ENCODE peak calls at places on chromosomes 6 and 20, in eight cellular contexts. D is endothelial cell of umbilical vein, L is HepG2, A is HCT116, P is K562, K is GM12878, B is GM23338, V is H1. N is an unnamed sample.

GRCh38 chr6:161418458-161418945 is 144.6 kb upstream of the AGPAT4 start:
- DNase-seq in P (peak), D (peak), A (peak), K (no peak), V (no peak), B (peak), L (peak), N (peak)

GRCh38 chr20:64039293-64040160 is 3.5 kb downstream of the C20orf204 start:
- DNase-seq in A (no peak), K (no peak), D (peak), L (no peak), B (peak), V (no peak), P (peak), N (no peak)

GRCh38 chr6:104604643-104605042 is 255.1 kb downstream of the HACE1 start:
- DNase-seq in A (no peak), P (no peak), B (no peak), V (no peak), K (no peak), L (no peak), D (no peak), N (no peak)

GRCh38 chr20:36760647-36761046 is 12.9 kb downstream of the DSN1 start:
- DNase-seq in V (no peak), B (no peak), A (no peak), K (no peak), P (no peak), L (peak), D (no peak), N (no peak)

GRCh38 chr6:125802943-125803377 is 12.2 kb downstream of the NCOA7 start:
- DNase-seq in P (no peak), L (no peak), A (no peak), D (peak), K (no peak), B (no peak), V (no peak), N (no peak)

GRCh38 chr6:103734016-103734415 is 1125.7 kb downstream of the HACE1 start:
- DNase-seq in P (no peak), V (no peak), K (no peak), L (no peak), A (no peak), B (no peak), D (no peak), N (no peak)

GRCh38 chr20:818001-818664 is 15.4 kb upstream of the FAM110A start:
- DNase-seq in A (peak), P (no peak), B (no peak), V (no peak), L (no peak), K (no peak), D (no peak), N (no peak)

GRCh38 chr6:47235964-47236760 is 73.5 kb downstream of the TNFRSF21 start:
- DNase-seq in B (no peak), D (no peak), A (no peak), P (no peak), V (no peak), K (no peak), L (no peak), N (no peak)

GRCh38 chr6:31559958-31560696 is 12.0 kb upstream of the LTA start:
- DNase-seq in K (peak), L (no peak), B (peak), D (peak), A (no peak), P (peak), V (no peak), N (no peak)

GRCh38 chr20:672975-673604 is 2.5 kb downstream of the SCRT2 start:
- DNase-seq in D (no peak), L (no peak), K (no peak), V (peak), B (peak), P (peak), A (no peak), N (no peak)

GRCh38 chr6:125854355-125854754 is 63.6 kb downstream of the NCOA7 start:
- DNase-seq in L (no peak), B (no peak), P (no peak), D (no peak), K (no peak), V (no peak), A (no peak), N (no peak)

GRCh38 chr6:149166747-149167146 is 150.8 kb upstream of the TAB2 start:
- DNase-seq in L (no peak), V (no peak), B (no peak), A (no peak), K (no peak), D (peak), P (no peak), N (no peak)

GRCh38 chr6:104325341-104326172 is 534.2 kb downstream of the HACE1 start:
- DNase-seq in K (no peak), A (peak), D (peak), B (peak), V (no peak), P (no peak), L (no peak), N (peak)

GRCh38 chr20:7146552-7147219 is 379.2 kb downstream of the BMP2 start:
- DNase-seq in L (no peak), B (no peak), A (no peak), P (no peak), D (no peak), K (no peak), V (no peak), N (no peak)

GRCh38 chr6:624979-625378 is 31.9 kb downstream of the HUS1B start:
- DNase-seq in P (no peak), D (peak), A (no peak), B (peak), K (peak), V (no peak), L (no peak), N (no peak)

GRCh38 chr6:111875741-111876140 is 2.5 kb upstream of the FYN start:
- DNase-seq in D (no peak), B (no peak), L (no peak), P (no peak), A (no peak), K (no peak), V (no peak), N (no peak)

GRCh38 chr20:33005132-33005566 is 916 bp upstream of the SUN5 start:
- DNase-seq in B (peak), K (no peak), L (peak), D (no peak), A (peak), P (peak), V (no peak), N (peak)

GRCh38 chr6:131911951-131912350 is 39.2 kb downstream of the CCN2 start:
- DNase-seq in A (no peak), K (no peak), B (no peak), D (no peak), V (no peak), P (no peak), L (no peak), N (peak)

GRCh38 chr6:44045672-44046015 is 81.6 kb downstream of the MRPL14 start:
- DNase-seq in K (no peak), V (no peak), A (no peak), D (no peak), B (no peak), L (no peak), P (no peak), N (no peak)

GRCh38 chr20:3749689-3750639 is 17.5 kb downstream of the HSPA12B start:
- DNase-seq in A (no peak), D (no peak), B (peak), K (no peak), P (peak), L (peak), V (peak), N (no peak)

GRCh38 chr6:41781302-41781711 is 725 bp downstream of the PRICKLE4 start:
- DNase-seq in P (no peak), D (no peak), B (no peak), K (no peak), L (no peak), V (peak), A (no peak), N (no peak)

GRCh38 chr6:136129365-136129764 is 120.7 kb downstream of the MTFR2 start:
- DNase-seq in L (no peak), B (no peak), P (no peak), V (no peak), A (no peak), K (no peak), D (no peak), N (no peak)

GRCh38 chr6:130996635-130997034 is 66.4 kb downstream of the EPB41L2 start:
- DNase-seq in A (no peak), L (no peak), D (no peak), V (no peak), K (no peak), P (no peak), B (no peak), N (no peak)

GRCh38 chr6:131744888-131745287 is 34.1 kb upstream of the CTAGE9 start:
- DNase-seq in V (no peak), A (no peak), B (no peak), K (no peak), P (no peak), D (peak), L (no peak), N (no peak)

GRCh38 chr20:17797163-17797562 is 97.4 kb downstream of the BANF2 start:
- DNase-seq in D (no peak), L (peak), B (peak), P (no peak), V (no peak), K (no peak), A (no peak), N (no peak)

GRCh38 chr20:61120595-61121515 is 131.2 kb upstream of the CDH4 start:
- DNase-seq in D (no peak), L (peak), A (no peak), V (peak), B (peak), P (no peak), K (no peak), N (no peak)

GRCh38 chr20:48682529-48683385 is 145.0 kb downstream of the PREX1 start:
- DNase-seq in K (no peak), A (no peak), D (peak), P (peak), B (peak), L (peak), V (peak), N (peak)

GRCh38 chr6:33018904-33019303 is 9.5 kb upstream of the HLA-DOA start:
- DNase-seq in B (peak), P (no peak), A (no peak), K (peak), D (peak), L (no peak), V (no peak), N (no peak)
- H3K4me3 ChIP-seq in B (no peak), P (no peak), A (no peak), K (no peak), D (no peak), L (no peak), V (no peak), N (no peak)

GRCh38 chr20:20761302-20761701 is 48.9 kb upstream of the RALGAPA2 start:
- DNase-seq in D (peak), B (no peak), V (no peak), K (no peak), A (no peak), P (no peak), L (no peak), N (no peak)
- TF ChIP-seq EZH2 in D (no peak), B (no peak), V (no peak), K (no peak), A (no peak), P (no peak), L (no peak), N (no peak)

GRCh38 chr20:59931511-59932312 is 1.7 kb downstream of the SYCP2 start:
- DNase-seq in V (no peak), K (no peak), A (no peak), P (no peak), B (no peak), L (no peak), D (no peak), N (no peak)

GRCh38 chr20:59933296-59933848 is at the start of gene SYCP2:
- DNase-seq in P (peak), D (no peak), V (no peak), A (no peak), B (peak), K (no peak), L (no peak), N (no peak)

GRCh38 chr20:59935457-59936185 is 2.2 kb upstream of the SYCP2 start:
- DNase-seq in L (no peak), A (no peak), V (no peak), P (no peak), D (no peak), B (no peak), K (no peak), N (no peak)

GRCh38 chr20:59932616-59933295 is 681 bp downstream of the SYCP2 start:
- DNase-seq in L (no peak), B (no peak), D (no peak), A (no peak), V (no peak), K (no peak), P (no peak), N (no peak)

DNA sequence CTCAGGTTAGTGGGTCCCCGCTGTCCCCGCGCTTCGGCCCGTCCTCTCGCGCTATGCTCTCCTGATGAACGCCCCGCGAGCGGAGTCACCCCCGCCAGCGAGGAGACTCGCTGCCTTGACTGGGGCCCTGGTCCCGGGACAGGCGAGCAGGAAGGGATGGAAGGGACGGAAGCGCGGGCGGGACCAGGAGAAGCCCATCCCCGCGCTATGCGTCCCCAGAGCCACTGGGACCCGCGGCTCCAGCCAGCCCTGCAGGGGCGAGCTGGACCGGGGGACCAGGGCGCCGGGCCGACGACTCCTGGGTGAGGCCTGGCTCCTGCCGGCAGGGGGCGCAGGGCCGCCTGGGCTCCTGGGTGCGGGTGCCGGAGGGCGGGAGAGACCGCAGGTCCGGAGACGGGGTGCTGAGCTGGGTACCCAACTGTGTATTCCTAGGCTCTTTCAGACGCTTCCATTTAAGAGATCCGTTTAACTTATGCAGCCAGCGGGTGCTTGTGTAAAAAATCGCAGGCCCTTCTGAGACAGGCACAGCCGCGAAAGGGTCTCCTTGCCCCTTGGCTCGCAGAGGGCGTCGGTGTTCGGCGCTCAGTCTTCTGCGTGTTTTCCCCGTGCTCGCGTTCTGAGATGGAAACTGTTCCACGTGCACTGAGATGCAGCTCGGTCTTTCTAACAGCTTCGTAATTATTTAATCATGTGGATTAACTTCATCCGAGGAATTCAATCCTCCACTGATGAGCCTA is 580 bp upstream of the SYCP2 start:
- DNase-seq in B (peak), D (peak), P (peak), L (peak), V (peak), K (no peak), A (peak), N (no peak)
- TF ChIP-seq POLR2AphosphoS5 in B (no peak), D (no peak), P (no peak), L (no peak), V (no peak), K (no peak), A (no peak), N (no peak)

GRCh38 chr20:54027704-54028103 is 42.7 kb downstream of the BCAS1 start:
- DNase-seq in V (no peak), D (no peak), P (no peak), K (no peak), B (no peak), L (no peak), A (no peak), N (no peak)
- H3K4me3 ChIP-seq in V (no peak), D (no peak), P (no peak), K (no peak), B (no peak), L (no peak), A (no peak), N (no peak)

GRCh38 chr6:165663283-165663735 is 268 bp upstream of the PDE10A start:
- DNase-seq in P (no peak), V (peak), A (no peak), D (peak), K (no peak), B (peak), L (no peak), N (no peak)

GRCh38 chr6:165662671-165663282 is at the start of gene PDE10A:
- DNase-seq in L (no peak), A (no peak), V (peak), D (peak), P (no peak), B (peak), K (no peak), N (no peak)

GRCh38 chr6:165665384-165665672 is 2.3 kb upstream of the PDE10A start:
- DNase-seq in L (no peak), K (no peak), P (no peak), B (no peak), V (no peak), A (no peak), D (no peak), N (no peak)

GRCh38 chr6:165663736-165664552 is 903 bp upstream of the PDE10A start:
- DNase-seq in D (no peak), L (no peak), A (no peak), B (peak), K (no peak), P (no peak), V (peak), N (no peak)

DNA sequence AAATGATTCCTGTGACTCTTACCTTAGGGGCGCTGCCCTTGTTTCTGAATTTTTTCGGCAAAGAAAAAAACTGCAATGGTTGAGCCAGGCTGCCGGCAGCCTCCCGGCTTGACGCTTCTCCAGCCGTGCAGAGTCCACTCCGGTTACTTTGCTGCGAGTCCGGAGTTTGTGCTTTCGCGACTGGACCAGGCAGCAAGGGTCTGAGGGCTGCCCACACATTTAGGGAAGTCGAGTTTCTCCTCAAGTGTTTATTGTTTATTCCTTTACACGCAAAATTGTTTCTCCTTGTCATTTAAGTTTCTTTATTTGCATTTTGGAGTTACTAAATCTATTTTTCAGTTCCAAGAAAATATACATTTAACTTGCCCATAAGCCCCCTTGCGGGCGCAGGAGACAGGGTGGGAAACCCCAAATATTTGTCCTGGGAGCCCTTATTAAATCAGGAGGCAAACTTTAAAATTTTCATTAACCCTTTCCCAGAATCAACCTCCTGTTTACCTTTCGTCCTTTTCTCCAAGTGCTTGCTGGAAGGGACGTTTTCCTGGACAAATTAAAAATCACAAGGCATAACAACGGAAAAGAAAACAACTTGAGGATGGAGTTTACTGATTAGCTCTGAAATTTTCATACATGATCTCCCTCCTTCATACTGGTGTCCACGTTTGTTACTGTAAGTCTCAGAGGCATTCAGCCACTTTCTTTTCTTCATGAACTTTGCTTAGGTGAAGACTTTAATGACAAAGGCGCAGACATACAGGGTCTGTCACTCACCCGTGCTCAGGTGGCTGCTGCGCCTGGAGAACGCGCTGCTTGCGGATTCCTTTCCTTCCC is 1.7 kb upstream of the PDE10A start:
- DNase-seq in B (peak), D (no peak), L (no peak), A (no peak), V (no peak), P (no peak), K (no peak), N (no peak)
- TF ChIP-seq EZH2 in B (peak), D (peak), L (no peak), A (no peak), V (no peak), P (no peak), K (no peak), N (no peak)

GRCh38 chr6:26387565-26387964 is 4.7 kb downstream of the BTN2A2 start:
- DNase-seq in V (no peak), P (no peak), L (no peak), A (no peak), K (no peak), B (no peak), D (no peak), N (no peak)

GRCh38 chr6:26389349-26389799 is 6.5 kb downstream of the BTN2A2 start:
- DNase-seq in V (no peak), L (no peak), K (no peak), B (peak), D (no peak), P (no peak), A (no peak), N (no peak)

GRCh38 chr6:26388014-26388413 is 5.1 kb downstream of the BTN2A2 start:
- DNase-seq in V (no peak), L (peak), B (peak), A (no peak), D (no peak), P (no peak), K (no peak), N (no peak)

GRCh38 chr6:26390504-26390903 is 7.6 kb downstream of the BTN2A2 start:
- DNase-seq in A (no peak), B (no peak), K (no peak), V (no peak), D (no peak), L (no peak), P (no peak), N (no peak)

GRCh38 chr6:26388441-26388840 is 5.5 kb downstream of the BTN2A2 start:
- DNase-seq in P (no peak), B (no peak), D (no peak), L (no peak), A (no peak), V (no peak), K (no peak), N (no peak)
- TF ChIP-seq POLR2AphosphoS5 in P (no peak), B (no peak), D (no peak), L (no peak), A (no peak), V (no peak), K (no peak), N (no peak)

GRCh38 chr6:29553268-29554057 is 6.1 kb downstream of the UBD start:
- DNase-seq in D (peak), P (no peak), A (no peak), K (no peak), V (peak), B (peak), L (no peak), N (no peak)

GRCh38 chr6:29547573-29547972 is 12.0 kb downstream of the UBD start:
- DNase-seq in D (no peak), V (no peak), A (no peak), B (no peak), L (no peak), P (no peak), K (no peak), N (no peak)

GRCh38 chr6:29557320-29557719 is 2.2 kb downstream of the UBD start:
- DNase-seq in L (no peak), K (no peak), D (no peak), B (peak), V (no peak), A (no peak), P (no peak), N (no peak)

GRCh38 chr6:29554764-29555163 is 4.8 kb downstream of the UBD start:
- DNase-seq in L (no peak), B (no peak), P (no peak), V (peak), K (no peak), D (no peak), A (no peak), N (no peak)

DNA sequence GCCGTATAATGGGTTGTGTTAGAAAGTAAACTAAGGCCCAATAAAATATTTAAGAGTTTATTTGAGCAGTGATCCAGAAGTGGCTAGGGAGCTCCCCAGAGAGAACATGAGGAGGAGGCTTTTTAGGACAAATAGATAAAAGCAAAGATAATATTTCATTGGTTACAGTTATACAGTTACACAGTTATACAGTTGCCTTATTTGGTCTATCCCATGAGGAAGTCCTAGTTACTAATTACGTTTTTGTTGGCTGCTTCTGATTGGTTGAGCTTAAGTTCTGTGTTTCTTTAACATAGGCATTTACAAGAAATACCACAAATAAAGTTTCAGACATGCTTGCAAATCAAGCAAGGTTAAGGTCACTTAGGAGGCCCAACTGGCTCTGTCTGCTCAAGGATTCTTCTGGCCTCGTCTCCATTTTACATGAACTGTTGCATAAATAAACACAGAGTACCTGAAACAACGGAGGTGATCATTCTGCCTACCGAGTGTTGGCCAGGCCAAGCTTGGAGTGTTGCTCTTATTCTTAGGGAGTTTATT is 7.0 kb downstream of the UBD start:
- DNase-seq in K (peak), V (peak), P (no peak), B (peak), A (peak), D (peak), L (no peak), N (peak)
- H3K4me3 ChIP-seq in K (no peak), V (peak), P (no peak), B (peak), A (no peak), D (no peak), L (no peak), N (no peak)

GRCh38 chr6:169313347-169314010 is 59.8 kb upstream of the THBS2 start:
- DNase-seq in A (no peak), K (no peak), B (no peak), V (no peak), D (no peak), L (no peak), P (no peak), N (no peak)
- TF ChIP-seq EZH2 in A (no peak), K (no peak), B (no peak), V (no peak), D (no peak), L (no peak), P (no peak), N (no peak)